ENCODE peak calls at places on chromosome 10, in five cellular contexts. N is GM12878, X is H1, P is K562, I is HCT116. J is an unnamed sample.
A peak's percentile ranks its signal among the peaks of the same experiment; 100 is the strongest.

GRCh38 chr10:99372546-99373271 is 43.6 kb downstream of the CNNM1 start:
- DNase-seq in N (no peak), X (no peak), P (no peak), I (no peak), J (no peak)

GRCh38 chr10:46516660-46517416 is 39.6 kb downstream of the GPRIN2 start:
- DNase-seq in N (no peak), X (peak; percentile 43), P (no peak), I (no peak), J (no peak)

GRCh38 chr10:11472158-11472753 is 139.2 kb downstream of the USP6NL start:
- DNase-seq in N (no peak), X (peak; percentile 91), P (peak; percentile 79), I (peak; percentile 37), J (peak; percentile 57)

GRCh38 chr10:96496281-96496925 is 17.3 kb downstream of the TLL2 start:
- DNase-seq in N (no peak), X (peak; percentile 61), P (no peak), I (no peak), J (peak; percentile 60)

GRCh38 chr10:101672536-101672935 is 22.4 kb downstream of the FBXW4 start:
- DNase-seq in N (no peak), X (no peak), P (no peak), I (no peak), J (no peak)

GRCh38 chr10:79431891-79432831 is 13.3 kb downstream of the ZCCHC24 start:
- DNase-seq in N (no peak), X (no peak), P (no peak), I (no peak), J (no peak)

GRCh38 chr10:15510963-15511362 is 139.9 kb upstream of the FAM171A1 start:
- DNase-seq in N (no peak), X (no peak), P (no peak), I (no peak), J (no peak)

GRCh38 chr10:23110722-23111660 is 15.6 kb downstream of the MSRB2 start:
- DNase-seq in N (no peak), X (no peak), P (no peak), I (no peak), J (no peak)

GRCh38 chr10:112383325-112383724 is 9.4 kb downstream of the ACSL5 start:
- DNase-seq in N (no peak), X (no peak), P (peak; percentile 90), I (peak; percentile 93), J (no peak)

GRCh38 chr10:47378606-47379444 is 5.3 kb downstream of the ZNF488 start:
- DNase-seq in N (no peak), X (peak; percentile 23), P (no peak), I (no peak), J (no peak)

GRCh38 chr10:48489099-48489498 is 115.8 kb downstream of the ARHGAP22 start:
- DNase-seq in N (no peak), X (no peak), P (no peak), I (no peak), J (no peak)

GRCh38 chr10:46293228-46293627 is 6.4 kb downstream of the ANTXRL start:
- DNase-seq in N (no peak), X (no peak), P (no peak), I (no peak), J (no peak)

GRCh38 chr10:110977662-110978061 is 58.3 kb downstream of the SHOC2 start:
- DNase-seq in N (no peak), X (no peak), P (no peak), I (no peak), J (no peak)

DNA sequence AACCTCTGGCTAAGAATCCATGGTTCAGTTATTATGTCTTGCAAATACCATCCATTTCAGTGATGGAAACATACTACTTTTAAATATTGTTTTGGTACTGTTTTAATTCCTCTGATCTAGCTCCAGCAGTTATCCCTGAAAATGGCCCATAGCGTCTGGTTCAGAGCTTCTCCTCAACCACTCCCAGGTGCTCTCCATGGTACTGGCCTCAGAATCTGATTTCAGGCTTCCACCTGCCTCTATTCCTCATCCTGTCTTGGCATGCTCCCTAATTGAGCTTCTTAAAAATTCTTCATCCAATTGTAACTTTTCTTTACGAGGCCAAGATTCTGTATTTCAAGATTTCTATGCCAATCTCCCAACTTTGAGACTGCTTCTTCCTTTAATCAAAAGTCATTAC is 236.3 kb downstream of the HTR7 start:
- DNase-seq in N (no peak), X (peak; percentile 59), P (no peak), I (no peak), J (peak; percentile 10)
- TF ChIP-seq JUND in N (no peak), X (no peak), P (no peak), I (no peak), J (no peak)

GRCh38 chr10:43688348-43688892 is 39.7 kb upstream of the ZNF32 start:
- DNase-seq in N (no peak), X (no peak), P (peak; percentile 16), I (no peak), J (no peak)

GRCh38 chr10:43691503-43691902 is 42.8 kb upstream of the ZNF32 start:
- DNase-seq in N (no peak), X (no peak), P (no peak), I (no peak), J (no peak)

GRCh38 chr10:43689955-43690771 is 41.5 kb upstream of the ZNF32 start:
- DNase-seq in N (no peak), X (peak; percentile 96), P (peak; percentile 89), I (peak; percentile 29), J (peak; percentile 94)

GRCh38 chr10:43689007-43689491 is 40.4 kb upstream of the ZNF32 start:
- DNase-seq in N (no peak), X (no peak), P (no peak), I (no peak), J (no peak)

DNA sequence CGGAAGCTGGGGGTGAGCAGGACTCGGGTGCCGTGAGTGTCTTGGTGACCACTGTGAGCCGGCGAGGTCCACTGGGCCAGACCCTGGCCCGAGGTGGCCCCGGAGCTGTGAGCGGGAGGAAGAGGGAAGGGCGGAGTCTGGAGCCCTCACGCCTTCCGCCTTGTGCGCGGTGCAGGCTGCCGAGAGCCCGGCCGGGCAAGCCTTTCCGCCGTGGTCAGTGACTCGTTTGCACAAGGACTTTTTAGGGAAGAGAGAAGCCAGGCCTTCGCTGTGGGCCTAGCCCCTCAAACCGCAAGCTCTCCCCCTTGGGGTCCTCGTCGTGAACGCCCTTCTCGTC is 40.9 kb upstream of the ZNF32 start:
- DNase-seq in N (no peak), X (no peak), P (peak; percentile 46), I (no peak), J (peak; percentile 63)
- TF ChIP-seq JUND in N (no peak), X (no peak), P (no peak), I (no peak), J (no peak)

GRCh38 chr10:132712291-132712690 is 73.7 kb downstream of the NKX6-2 start:
- DNase-seq in N (no peak), X (no peak), P (no peak), I (no peak), J (no peak)
- TF ChIP-seq JUND in N (no peak), X (no peak), P (no peak), I (no peak), J (no peak)

GRCh38 chr10:109205929-109206585 is 717.3 kb downstream of the XPNPEP1 start:
- DNase-seq in N (no peak), X (no peak), P (no peak), I (no peak), J (no peak)

GRCh38 chr10:109207361-109207760 is 716.0 kb downstream of the XPNPEP1 start:
- DNase-seq in N (no peak), X (no peak), P (no peak), I (no peak), J (no peak)

GRCh38 chr10:109203616-109204375 is 719.5 kb downstream of the XPNPEP1 start:
- DNase-seq in N (no peak), X (no peak), P (no peak), I (no peak), J (no peak)
- TF ChIP-seq JUND in N (no peak), X (no peak), P (no peak), I (no peak), J (no peak)